ENCODE peak calls at places on chromosome 14, in ten cellular contexts. X is lower leg skin, W is activated T-cell treated with anti-CD3 and anti-CD28 coated beads for 24 hours, U is fibroblast of the aortic adventitia, D is skeletal muscle cell, P is endothelial cell, S is psoas muscle, H is tibial nerve, O is esophagus squamous epithelium, Z is cerebellar nuclear complex. L is an unnamed sample.

GRCh38 chr14:56002876-56003625 is 115.2 kb upstream of the PELI2 start:
- DNase-seq in S (no peak), X (no peak), P (no peak), Z (no peak), O (no peak), W (peak; percentile 23), D (no peak), U (no peak), H (no peak), L (peak; percentile 27)

GRCh38 chr14:50997712-50998111 is 53.4 kb upstream of the PYGL start:
- DNase-seq in O (no peak), X (no peak), D (no peak), U (no peak), S (no peak), H (no peak), W (no peak), P (no peak), Z (no peak), L (no peak)

GRCh38 chr14:73802431-73803188 is 49.0 kb upstream of the PTGR2 start:
- DNase-seq in D (no peak), X (peak; percentile 64), W (no peak), S (no peak), H (no peak), P (peak; percentile 14), O (no peak), U (no peak), Z (no peak), L (no peak)

GRCh38 chr14:56057071-56057865 is 60.9 kb upstream of the PELI2 start:
- DNase-seq in Z (no peak), X (no peak), H (no peak), S (no peak), P (no peak), D (no peak), O (no peak), U (no peak), W (no peak), L (no peak)

GRCh38 chr14:61565836-61566536 is 129.3 kb upstream of the HIF1A start:
- DNase-seq in W (no peak), X (no peak), H (no peak), P (no peak), D (no peak), U (peak; percentile 94), S (no peak), Z (no peak), O (no peak), L (no peak)

GRCh38 chr14:32072701-32073100 is 4.4 kb upstream of the ARHGAP5 start:
- DNase-seq in W (no peak), X (no peak), H (no peak), P (no peak), U (no peak), S (no peak), D (no peak), O (no peak), Z (no peak), L (no peak)

GRCh38 chr14:70822706-70823185 is 13.4 kb upstream of the MAP3K9 start:
- DNase-seq in S (no peak), D (peak; percentile 17), U (no peak), X (no peak), O (no peak), W (no peak), P (peak; percentile 56), Z (no peak), H (no peak), L (no peak)

GRCh38 chr14:65813760-65814387 is 401.3 kb downstream of the FUT8 start:
- DNase-seq in H (no peak), W (no peak), S (no peak), U (no peak), O (no peak), D (no peak), Z (no peak), P (no peak), X (no peak), L (no peak)

GRCh38 chr14:101191882-101192660 is 288.5 kb upstream of the RTL1 start:
- DNase-seq in P (no peak), Z (no peak), U (no peak), D (no peak), O (no peak), W (no peak), S (no peak), H (no peak), X (no peak), L (no peak)

GRCh38 chr14:60189923-60190840 is 25.0 kb upstream of the DHRS7 start:
- DNase-seq in Z (no peak), O (no peak), P (no peak), X (no peak), H (no peak), D (no peak), U (peak; percentile 4), W (no peak), S (no peak), L (no peak)

GRCh38 chr14:20830831-20831230 is 28.2 kb upstream of the RNASE1 start:
- DNase-seq in S (no peak), U (no peak), D (no peak), X (no peak), O (no peak), H (no peak), W (no peak), Z (no peak), P (no peak), L (no peak)

GRCh38 chr14:90281261-90281660 is 24.9 kb downstream of the PSMC1 start:
- DNase-seq in D (no peak), X (no peak), Z (no peak), P (no peak), U (peak; percentile 63), S (no peak), H (no peak), O (no peak), W (no peak), L (no peak)

GRCh38 chr14:105935384-105935783 is 409.0 kb downstream of the TMEM121 start:
- DNase-seq in H (no peak), O (no peak), P (no peak), U (no peak), W (no peak), Z (no peak), X (no peak), D (no peak), S (no peak), L (no peak)

GRCh38 chr14:41875113-41875512 is 268.4 kb downstream of the LRFN5 start:
- DNase-seq in P (no peak), U (no peak), D (no peak), S (no peak), H (no peak), O (no peak), Z (no peak), W (no peak), X (no peak), L (no peak)

GRCh38 chr14:90543876-90544275 is 147.0 kb downstream of the CALM1 start:
- DNase-seq in S (no peak), P (no peak), H (no peak), X (no peak), U (no peak), W (no peak), O (no peak), Z (no peak), D (no peak), L (no peak)

GRCh38 chr14:100955201-100955600 is 51.7 kb upstream of the RTL1 start:
- DNase-seq in H (no peak), U (peak; percentile 23), O (no peak), D (peak; percentile 22), S (no peak), Z (no peak), W (no peak), X (no peak), P (no peak), L (no peak)

GRCh38 chr14:37599527-37600368 is 4.3 kb downstream of the TTC6 start:
- DNase-seq in X (no peak), Z (no peak), W (no peak), P (peak; percentile 32), U (no peak), D (no peak), O (no peak), S (no peak), H (no peak), L (no peak)

GRCh38 chr14:73786942-73787759 is 64.5 kb upstream of the PTGR2 start:
- DNase-seq in P (peak; percentile 61), X (no peak), D (no peak), O (no peak), H (no peak), Z (no peak), U (peak; percentile 37), W (peak; percentile 50), S (peak; percentile 86), L (peak; percentile 39)

GRCh38 chr14:31843361-31844091 is 233.6 kb upstream of the ARHGAP5 start:
- DNase-seq in U (no peak), P (no peak), Z (no peak), H (no peak), X (no peak), S (no peak), D (peak; percentile 5), W (no peak), O (no peak), L (no peak)

GRCh38 chr14:91911474-91912032 is 35.9 kb downstream of the FBLN5 start:
- DNase-seq in H (no peak), U (peak; percentile 65), S (no peak), O (no peak), P (peak; percentile 33), Z (no peak), D (no peak), W (peak; percentile 21), X (no peak), L (peak; percentile 31)

GRCh38 chr14:43359317-43359716 is 1147.8 kb downstream of the FSCB start:
- DNase-seq in O (no peak), W (no peak), U (no peak), H (no peak), X (no peak), S (no peak), D (no peak), P (no peak), Z (no peak), L (no peak)

L was measured in stimulated activated CD4-positive, alpha-beta T cell treated with anti-CD3 and anti-CD28 coated beads, Interleukin-15, amount 100 ng/mL, for 48 hours.